ENCODE peak calls at places on chromosomes 3 and 15, in nine cellular contexts. One of them, this sample, is unnamed.

GRCh38 chr15:67740376-67740775 is 84.9 kb upstream of the SKOR1 start:
- DNase-seq in EH: no peak
- DNase-seq in H4: no peak
- DNase-seq in Caki2: no peak
- DNase-seq in AML-193: no peak
- DNase-seq in SW 1271: no peak
- DNase-seq in activated naive CD4-positive, alpha-beta T cell treated with anti-CD3 and anti-CD28 coated beads, Interleukin-2, amount 50 U/mL, for 16 hours: no peak
- DNase-seq in activated CD8-positive, alpha-beta memory T cell treated with anti-CD3 and anti-CD28 coated beads, Interleukin-2, amount 10 ng/mL, durations not matched to agents 7 days and 5 days: no peak
- DNase-seq in lower lobe of right lung: no peak
- DNase-seq in this sample: no peak

GRCh38 chr15:85623648-85624047 is 171.1 kb downstream of the KLHL25 start:
- DNase-seq in EH: peak
- DNase-seq in H4: no peak
- DNase-seq in Caki2: no peak
- DNase-seq in AML-193: peak
- DNase-seq in SW 1271: no peak
- DNase-seq in activated naive CD4-positive, alpha-beta T cell treated with anti-CD3 and anti-CD28 coated beads, Interleukin-2, amount 50 U/mL, for 16 hours: no peak
- DNase-seq in activated CD8-positive, alpha-beta memory T cell treated with anti-CD3 and anti-CD28 coated beads, Interleukin-2, amount 10 ng/mL, durations not matched to agents 7 days and 5 days: no peak
- DNase-seq in lower lobe of right lung: no peak
- DNase-seq in this sample: no peak

GRCh38 chr3:2036096-2036495 is 62.6 kb upstream of the CNTN4 start:
- DNase-seq in EH: no peak
- DNase-seq in H4: peak
- DNase-seq in Caki2: no peak
- DNase-seq in AML-193: no peak
- DNase-seq in SW 1271: no peak
- DNase-seq in activated naive CD4-positive, alpha-beta T cell treated with anti-CD3 and anti-CD28 coated beads, Interleukin-2, amount 50 U/mL, for 16 hours: no peak
- DNase-seq in activated CD8-positive, alpha-beta memory T cell treated with anti-CD3 and anti-CD28 coated beads, Interleukin-2, amount 10 ng/mL, durations not matched to agents 7 days and 5 days: no peak
- DNase-seq in lower lobe of right lung: no peak
- DNase-seq in this sample: no peak

GRCh38 chr3:20185364-20185732 is 658 bp downstream of the SGO1 start:
- DNase-seq in EH: peak
- DNase-seq in H4: no peak
- DNase-seq in Caki2: peak
- DNase-seq in AML-193: peak
- DNase-seq in SW 1271: peak
- DNase-seq in activated naive CD4-positive, alpha-beta T cell treated with anti-CD3 and anti-CD28 coated beads, Interleukin-2, amount 50 U/mL, for 16 hours: no peak
- DNase-seq in activated CD8-positive, alpha-beta memory T cell treated with anti-CD3 and anti-CD28 coated beads, Interleukin-2, amount 10 ng/mL, durations not matched to agents 7 days and 5 days: peak
- DNase-seq in lower lobe of right lung: no peak
- DNase-seq in this sample: peak

GRCh38 chr3:127193341-127193740 is 410 bp downstream of the PRR23E start:
- DNase-seq in EH: no peak
- DNase-seq in H4: no peak
- DNase-seq in Caki2: no peak
- DNase-seq in AML-193: no peak
- DNase-seq in SW 1271: no peak
- DNase-seq in activated naive CD4-positive, alpha-beta T cell treated with anti-CD3 and anti-CD28 coated beads, Interleukin-2, amount 50 U/mL, for 16 hours: no peak
- DNase-seq in activated CD8-positive, alpha-beta memory T cell treated with anti-CD3 and anti-CD28 coated beads, Interleukin-2, amount 10 ng/mL, durations not matched to agents 7 days and 5 days: no peak
- DNase-seq in lower lobe of right lung: no peak
- DNase-seq in this sample: no peak

GRCh38 chr3:157113832-157114505 is 46.0 kb downstream of the CCNL1 start:
- DNase-seq in EH: no peak
- DNase-seq in H4: no peak
- DNase-seq in Caki2: no peak
- DNase-seq in AML-193: no peak
- DNase-seq in SW 1271: no peak
- DNase-seq in activated naive CD4-positive, alpha-beta T cell treated with anti-CD3 and anti-CD28 coated beads, Interleukin-2, amount 50 U/mL, for 16 hours: no peak
- DNase-seq in activated CD8-positive, alpha-beta memory T cell treated with anti-CD3 and anti-CD28 coated beads, Interleukin-2, amount 10 ng/mL, durations not matched to agents 7 days and 5 days: no peak
- DNase-seq in lower lobe of right lung: no peak
- DNase-seq in this sample: peak

GRCh38 chr3:72535789-72536188 is 312.5 kb downstream of the SHQ1 start:
- DNase-seq in EH: no peak
- DNase-seq in H4: no peak
- DNase-seq in Caki2: no peak
- DNase-seq in AML-193: no peak
- DNase-seq in SW 1271: no peak
- DNase-seq in activated naive CD4-positive, alpha-beta T cell treated with anti-CD3 and anti-CD28 coated beads, Interleukin-2, amount 50 U/mL, for 16 hours: no peak
- DNase-seq in activated CD8-positive, alpha-beta memory T cell treated with anti-CD3 and anti-CD28 coated beads, Interleukin-2, amount 10 ng/mL, durations not matched to agents 7 days and 5 days: no peak
- DNase-seq in lower lobe of right lung: no peak
- DNase-seq in this sample: no peak

GRCh38 chr3:107557743-107558142 is 35.0 kb downstream of the BBX start:
- DNase-seq in EH: no peak
- DNase-seq in H4: no peak
- DNase-seq in Caki2: no peak
- DNase-seq in AML-193: no peak
- DNase-seq in SW 1271: no peak
- DNase-seq in activated naive CD4-positive, alpha-beta T cell treated with anti-CD3 and anti-CD28 coated beads, Interleukin-2, amount 50 U/mL, for 16 hours: no peak
- DNase-seq in activated CD8-positive, alpha-beta memory T cell treated with anti-CD3 and anti-CD28 coated beads, Interleukin-2, amount 10 ng/mL, durations not matched to agents 7 days and 5 days: no peak
- DNase-seq in lower lobe of right lung: no peak
- DNase-seq in this sample: no peak

GRCh38 chr3:89332311-89333159 is 225.1 kb downstream of the EPHA3 start:
- DNase-seq in EH: no peak
- DNase-seq in H4: no peak
- DNase-seq in Caki2: no peak
- DNase-seq in AML-193: no peak
- DNase-seq in SW 1271: no peak
- DNase-seq in activated naive CD4-positive, alpha-beta T cell treated with anti-CD3 and anti-CD28 coated beads, Interleukin-2, amount 50 U/mL, for 16 hours: no peak
- DNase-seq in activated CD8-positive, alpha-beta memory T cell treated with anti-CD3 and anti-CD28 coated beads, Interleukin-2, amount 10 ng/mL, durations not matched to agents 7 days and 5 days: no peak
- DNase-seq in lower lobe of right lung: no peak
- DNase-seq in this sample: no peak

GRCh38 chr3:124063168-124063909 is 71.4 kb upstream of the ROPN1 start:
- DNase-seq in EH: peak
- DNase-seq in H4: peak
- DNase-seq in Caki2: no peak
- DNase-seq in AML-193: no peak
- DNase-seq in SW 1271: no peak
- DNase-seq in activated naive CD4-positive, alpha-beta T cell treated with anti-CD3 and anti-CD28 coated beads, Interleukin-2, amount 50 U/mL, for 16 hours: no peak
- DNase-seq in activated CD8-positive, alpha-beta memory T cell treated with anti-CD3 and anti-CD28 coated beads, Interleukin-2, amount 10 ng/mL, durations not matched to agents 7 days and 5 days: no peak
- DNase-seq in lower lobe of right lung: no peak
- DNase-seq in this sample: no peak

GRCh38 chr15:58346361-58346760 is 85.4 kb upstream of the LIPC start:
- DNase-seq in EH: peak
- DNase-seq in H4: peak
- DNase-seq in Caki2: no peak
- DNase-seq in AML-193: no peak
- DNase-seq in SW 1271: no peak
- DNase-seq in activated naive CD4-positive, alpha-beta T cell treated with anti-CD3 and anti-CD28 coated beads, Interleukin-2, amount 50 U/mL, for 16 hours: no peak
- DNase-seq in activated CD8-positive, alpha-beta memory T cell treated with anti-CD3 and anti-CD28 coated beads, Interleukin-2, amount 10 ng/mL, durations not matched to agents 7 days and 5 days: no peak
- DNase-seq in lower lobe of right lung: peak
- DNase-seq in this sample: no peak

GRCh38 chr3:89000886-89001285 is 106.5 kb upstream of the EPHA3 start:
- DNase-seq in EH: peak
- DNase-seq in H4: no peak
- DNase-seq in Caki2: no peak
- DNase-seq in AML-193: no peak
- DNase-seq in SW 1271: no peak
- DNase-seq in activated naive CD4-positive, alpha-beta T cell treated with anti-CD3 and anti-CD28 coated beads, Interleukin-2, amount 50 U/mL, for 16 hours: no peak
- DNase-seq in activated CD8-positive, alpha-beta memory T cell treated with anti-CD3 and anti-CD28 coated beads, Interleukin-2, amount 10 ng/mL, durations not matched to agents 7 days and 5 days: no peak
- DNase-seq in lower lobe of right lung: no peak
- DNase-seq in this sample: no peak

GRCh38 chr3:104133630-104134029 is 1233.1 kb upstream of the ALCAM start:
- DNase-seq in EH: no peak
- DNase-seq in H4: no peak
- DNase-seq in Caki2: no peak
- DNase-seq in AML-193: no peak
- DNase-seq in SW 1271: no peak
- DNase-seq in activated naive CD4-positive, alpha-beta T cell treated with anti-CD3 and anti-CD28 coated beads, Interleukin-2, amount 50 U/mL, for 16 hours: no peak
- DNase-seq in activated CD8-positive, alpha-beta memory T cell treated with anti-CD3 and anti-CD28 coated beads, Interleukin-2, amount 10 ng/mL, durations not matched to agents 7 days and 5 days: no peak
- DNase-seq in lower lobe of right lung: no peak
- DNase-seq in this sample: no peak

GRCh38 chr3:132417695-132418520 is 606 bp downstream of the DNAJC13 start:
- DNase-seq in EH: peak
- DNase-seq in H4: peak
- DNase-seq in Caki2: peak
- DNase-seq in AML-193: peak
- DNase-seq in SW 1271: peak
- DNase-seq in activated naive CD4-positive, alpha-beta T cell treated with anti-CD3 and anti-CD28 coated beads, Interleukin-2, amount 50 U/mL, for 16 hours: peak
- DNase-seq in activated CD8-positive, alpha-beta memory T cell treated with anti-CD3 and anti-CD28 coated beads, Interleukin-2, amount 10 ng/mL, durations not matched to agents 7 days and 5 days: peak
- DNase-seq in lower lobe of right lung: peak
- DNase-seq in this sample: peak

GRCh38 chr3:179768080-179768479 is 115.2 kb downstream of the USP13 start:
- DNase-seq in EH: peak
- DNase-seq in H4: peak
- DNase-seq in Caki2: peak
- DNase-seq in AML-193: no peak
- DNase-seq in SW 1271: peak
- DNase-seq in activated naive CD4-positive, alpha-beta T cell treated with anti-CD3 and anti-CD28 coated beads, Interleukin-2, amount 50 U/mL, for 16 hours: no peak
- DNase-seq in activated CD8-positive, alpha-beta memory T cell treated with anti-CD3 and anti-CD28 coated beads, Interleukin-2, amount 10 ng/mL, durations not matched to agents 7 days and 5 days: no peak
- DNase-seq in lower lobe of right lung: no peak
- DNase-seq in this sample: no peak

GRCh38 chr15:66880380-66881155 is 178.5 kb downstream of the SMAD6 start:
- DNase-seq in EH: no peak
- DNase-seq in H4: peak
- DNase-seq in Caki2: no peak
- DNase-seq in AML-193: no peak
- DNase-seq in SW 1271: no peak
- DNase-seq in activated naive CD4-positive, alpha-beta T cell treated with anti-CD3 and anti-CD28 coated beads, Interleukin-2, amount 50 U/mL, for 16 hours: no peak
- DNase-seq in activated CD8-positive, alpha-beta memory T cell treated with anti-CD3 and anti-CD28 coated beads, Interleukin-2, amount 10 ng/mL, durations not matched to agents 7 days and 5 days: peak
- DNase-seq in lower lobe of right lung: no peak
- DNase-seq in this sample: no peak

GRCh38 chr3:46090161-46090591 is 62.9 kb upstream of the XCR1 start:
- DNase-seq in EH: no peak
- DNase-seq in H4: no peak
- DNase-seq in Caki2: no peak
- DNase-seq in AML-193: no peak
- DNase-seq in SW 1271: no peak
- DNase-seq in activated naive CD4-positive, alpha-beta T cell treated with anti-CD3 and anti-CD28 coated beads, Interleukin-2, amount 50 U/mL, for 16 hours: peak
- DNase-seq in activated CD8-positive, alpha-beta memory T cell treated with anti-CD3 and anti-CD28 coated beads, Interleukin-2, amount 10 ng/mL, durations not matched to agents 7 days and 5 days: peak
- DNase-seq in lower lobe of right lung: no peak
- DNase-seq in this sample: no peak

GRCh38 chr3:194632983-194633348 is 253 bp downstream of the TMEM44 start:
- DNase-seq in EH: no peak
- DNase-seq in H4: no peak
- DNase-seq in Caki2: no peak
- DNase-seq in AML-193: peak
- DNase-seq in SW 1271: peak
- DNase-seq in activated naive CD4-positive, alpha-beta T cell treated with anti-CD3 and anti-CD28 coated beads, Interleukin-2, amount 50 U/mL, for 16 hours: no peak
- DNase-seq in activated CD8-positive, alpha-beta memory T cell treated with anti-CD3 and anti-CD28 coated beads, Interleukin-2, amount 10 ng/mL, durations not matched to agents 7 days and 5 days: no peak
- DNase-seq in lower lobe of right lung: peak
- DNase-seq in this sample: no peak

GRCh38 chr15:40307421-40308165 is at the start of gene PLCB2:
- DNase-seq in EH: peak
- DNase-seq in H4: peak
- DNase-seq in Caki2: no peak
- DNase-seq in AML-193: peak
- DNase-seq in SW 1271: peak
- DNase-seq in activated naive CD4-positive, alpha-beta T cell treated with anti-CD3 and anti-CD28 coated beads, Interleukin-2, amount 50 U/mL, for 16 hours: peak
- DNase-seq in activated CD8-positive, alpha-beta memory T cell treated with anti-CD3 and anti-CD28 coated beads, Interleukin-2, amount 10 ng/mL, durations not matched to agents 7 days and 5 days: peak
- DNase-seq in lower lobe of right lung: peak
- DNase-seq in this sample: peak

GRCh38 chr15:40248006-40248783 is 9.3 kb downstream of the PAK6 start:
- DNase-seq in EH: no peak
- DNase-seq in H4: no peak
- DNase-seq in Caki2: no peak
- DNase-seq in AML-193: no peak
- DNase-seq in SW 1271: no peak
- DNase-seq in activated naive CD4-positive, alpha-beta T cell treated with anti-CD3 and anti-CD28 coated beads, Interleukin-2, amount 50 U/mL, for 16 hours: no peak
- DNase-seq in activated CD8-positive, alpha-beta memory T cell treated with anti-CD3 and anti-CD28 coated beads, Interleukin-2, amount 10 ng/mL, durations not matched to agents 7 days and 5 days: no peak
- DNase-seq in lower lobe of right lung: peak
- DNase-seq in this sample: no peak

GRCh38 chr3:56980798-56981390 is 79.6 kb upstream of the SPATA12 start:
- DNase-seq in EH: peak
- DNase-seq in H4: peak
- DNase-seq in Caki2: peak
- DNase-seq in AML-193: peak
- DNase-seq in SW 1271: peak
- DNase-seq in activated naive CD4-positive, alpha-beta T cell treated with anti-CD3 and anti-CD28 coated beads, Interleukin-2, amount 50 U/mL, for 16 hours: peak
- DNase-seq in activated CD8-positive, alpha-beta memory T cell treated with anti-CD3 and anti-CD28 coated beads, Interleukin-2, amount 10 ng/mL, durations not matched to agents 7 days and 5 days: peak
- DNase-seq in lower lobe of right lung: no peak
- DNase-seq in this sample: no peak

GRCh38 chr3:143429628-143430514 is 310.3 kb downstream of the CHST2 start:
- DNase-seq in EH: peak
- DNase-seq in H4: peak
- DNase-seq in Caki2: no peak
- DNase-seq in AML-193: no peak
- DNase-seq in SW 1271: no peak
- DNase-seq in activated naive CD4-positive, alpha-beta T cell treated with anti-CD3 and anti-CD28 coated beads, Interleukin-2, amount 50 U/mL, for 16 hours: no peak
- DNase-seq in activated CD8-positive, alpha-beta memory T cell treated with anti-CD3 and anti-CD28 coated beads, Interleukin-2, amount 10 ng/mL, durations not matched to agents 7 days and 5 days: no peak
- DNase-seq in lower lobe of right lung: no peak
- DNase-seq in this sample: no peak

GRCh38 chr3:105367406-105368213 is 901 bp downstream of the ALCAM start:
- DNase-seq in EH: peak
- DNase-seq in H4: peak
- DNase-seq in Caki2: peak
- DNase-seq in AML-193: peak
- DNase-seq in SW 1271: no peak
- DNase-seq in activated naive CD4-positive, alpha-beta T cell treated with anti-CD3 and anti-CD28 coated beads, Interleukin-2, amount 50 U/mL, for 16 hours: peak
- DNase-seq in activated CD8-positive, alpha-beta memory T cell treated with anti-CD3 and anti-CD28 coated beads, Interleukin-2, amount 10 ng/mL, durations not matched to agents 7 days and 5 days: peak
- DNase-seq in lower lobe of right lung: peak
- DNase-seq in this sample: peak

GRCh38 chr15:62462268-62462667 is 297.2 kb upstream of the C2CD4B start:
- DNase-seq in EH: peak
- DNase-seq in H4: no peak
- DNase-seq in Caki2: no peak
- DNase-seq in AML-193: no peak
- DNase-seq in SW 1271: no peak
- DNase-seq in activated naive CD4-positive, alpha-beta T cell treated with anti-CD3 and anti-CD28 coated beads, Interleukin-2, amount 50 U/mL, for 16 hours: no peak
- DNase-seq in activated CD8-positive, alpha-beta memory T cell treated with anti-CD3 and anti-CD28 coated beads, Interleukin-2, amount 10 ng/mL, durations not matched to agents 7 days and 5 days: no peak
- DNase-seq in lower lobe of right lung: no peak
- DNase-seq in this sample: no peak

GRCh38 chr3:18424213-18424861 is 802 bp downstream of the SATB1 start:
- DNase-seq in EH: no peak
- DNase-seq in H4: no peak
- DNase-seq in Caki2: peak
- DNase-seq in AML-193: no peak
- DNase-seq in SW 1271: no peak
- DNase-seq in activated naive CD4-positive, alpha-beta T cell treated with anti-CD3 and anti-CD28 coated beads, Interleukin-2, amount 50 U/mL, for 16 hours: no peak
- DNase-seq in activated CD8-positive, alpha-beta memory T cell treated with anti-CD3 and anti-CD28 coated beads, Interleukin-2, amount 10 ng/mL, durations not matched to agents 7 days and 5 days: peak
- DNase-seq in lower lobe of right lung: peak
- DNase-seq in this sample: no peak

This sample was measured in naive thymus-derived CD4-positive, alpha-beta T cell.